ENCODE peak calls at places on chromosomes 2 and 18, in ten cellular contexts. T is A549; P is CD8-positive, alpha-beta T cell; G is neural progenitor cell; W is H9; R is GM23338; E is adipocyte; S is CD4-positive, CD25-positive, alpha-beta regulatory T cell; Y is heart left ventricle; L is hepatocyte. O is an unnamed sample. For H3K4me1, the result is how much of the 10 kb centered on the place peaks cover.

GRCh38 chr2:180707175-180707866 is 273.1 kb upstream of the UBE2E3 start:
- DNase-seq in T (no peak), P (no peak), G (no peak), W (no peak), R (no peak), E (no peak), S (no peak), Y (no peak), L (no peak), O (no peak)

GRCh38 chr2:241773511-241774418 is 2.9 kb upstream of the GAL3ST2 start:
- DNase-seq in T (no peak), P (no peak), G (no peak), W (no peak), R (no peak), E (no peak), S (no peak), Y (no peak), L (no peak), O (peak)

GRCh38 chr2:45089554-45090261 is 80.5 kb upstream of the SIX2 start:
- DNase-seq in T (no peak), P (no peak), G (no peak), W (no peak), R (no peak), E (no peak), S (no peak), Y (no peak), L (no peak), O (no peak)

GRCh38 chr2:43201497-43201896 is 24.9 kb downstream of the ZFP36L2 start:
- DNase-seq in T (no peak), P (no peak), G (no peak), W (no peak), R (no peak), E (no peak), S (no peak), Y (no peak), L (no peak), O (no peak)

GRCh38 chr2:61961231-61961901 is 55.9 kb downstream of the COMMD1 start:
- DNase-seq in T (no peak), P (no peak), G (no peak), W (no peak), R (no peak), E (no peak), S (no peak), Y (no peak), L (no peak), O (no peak)

GRCh38 chr2:144406111-144406788 is 113.7 kb downstream of the ZEB2 start:
- DNase-seq in T (no peak), P (no peak), G (no peak), W (no peak), R (no peak), E (no peak), S (no peak), Y (no peak), L (no peak), O (no peak)

GRCh38 chr2:240672701-240673190 is 9.9 kb downstream of the AQP12B start:
- DNase-seq in T (no peak), P (no peak), G (no peak), W (peak), R (peak), E (no peak), S (no peak), Y (no peak), L (no peak), O (peak)

GRCh38 chr18:3256693-3257626 is 5.0 kb upstream of the MYL12B start:
- DNase-seq in T (peak), P (no peak), G (no peak), W (no peak), R (no peak), E (peak), S (no peak), Y (no peak), L (peak), O (no peak)

GRCh38 chr2:118687201-118687600 is 160.2 kb downstream of the EN1 start:
- DNase-seq in T (no peak), P (no peak), G (no peak), W (no peak), R (no peak), E (no peak), S (no peak), Y (no peak), L (no peak), O (no peak)

GRCh38 chr18:5294618-5295230 is 802 bp downstream of the ZBTB14 start:
- DNase-seq in T (peak), P (peak), G (no peak), W (peak), R (peak), E (peak), S (peak), Y (peak), L (no peak), O (peak)

GRCh38 chr18:26772691-26773090 is 92.8 kb downstream of the AQP4 start:
- DNase-seq in T (no peak), P (no peak), G (no peak), W (no peak), R (no peak), E (no peak), S (no peak), Y (no peak), L (no peak), O (no peak)

GRCh38 chr2:206840999-206841398 is 75.6 kb downstream of the FASTKD2 start:
- DNase-seq in T (no peak), P (no peak), G (no peak), W (no peak), R (peak), E (no peak), S (no peak), Y (no peak), L (no peak), O (no peak)

GRCh38 chr2:230000118-230000841 is 68.4 kb downstream of the SLC16A14 start:
- DNase-seq in T (no peak), P (no peak), G (no peak), W (no peak), R (no peak), E (no peak), S (no peak), Y (no peak), L (no peak), O (no peak)

GRCh38 chr2:218882463-218882821 is 1.8 kb downstream of the WNT10A start:
- DNase-seq in T (no peak), P (no peak), G (no peak), W (no peak), R (no peak), E (no peak), S (no peak), Y (no peak), L (no peak), O (no peak)

GRCh38 chr2:142557391-142557790 is 320.1 kb upstream of the KYNU start:
- DNase-seq in T (no peak), P (no peak), G (no peak), W (no peak), R (no peak), E (peak), S (no peak), Y (no peak), L (no peak), O (no peak)

GRCh38 chr2:202434472-202434871 is 58.3 kb downstream of the BMPR2 start:
- DNase-seq in T (no peak), P (no peak), G (no peak), W (no peak), R (no peak), E (no peak), S (no peak), Y (no peak), L (no peak), O (no peak)

GRCh38 chr2:239275037-239275685 is 125.7 kb downstream of the HDAC4 start:
- DNase-seq in T (peak), P (peak), G (no peak), W (no peak), R (no peak), E (peak), S (peak), Y (peak), L (peak), O (peak)

GRCh38 chr2:48508461-48509124 is 21.4 kb upstream of the STON1 start:
- DNase-seq in T (no peak), P (no peak), G (peak), W (peak), R (peak), E (peak), S (no peak), Y (no peak), L (peak), O (peak)

GRCh38 chr2:172102159-172102857 is 392 bp downstream of the DLX2 start:
- DNase-seq in T (no peak), P (no peak), G (no peak), W (no peak), R (no peak), E (peak), S (peak), Y (no peak), L (no peak), O (peak)

GRCh38 chr2:108907822-108908716 is 81.0 kb downstream of the EDAR start:
- DNase-seq in T (no peak), P (no peak), G (no peak), W (peak), R (no peak), E (no peak), S (no peak), Y (no peak), L (no peak), O (peak)

GRCh38 chr2:160657206-160657605 is 163.6 kb upstream of the RBMS1 start:
- DNase-seq in T (no peak), P (no peak), G (peak), W (no peak), R (no peak), E (peak), S (no peak), Y (no peak), L (no peak), O (no peak)

GRCh38 chr18:63119647-63120046 is 199.9 kb downstream of the BCL2 start:
- DNase-seq in T (peak), P (no peak), G (peak), W (peak), R (peak), E (peak), S (no peak), Y (peak), L (no peak), O (peak)

GRCh38 chr2:133194068-133194655 is 374.1 kb downstream of the NCKAP5 start:
- DNase-seq in T (peak), P (no peak), G (no peak), W (no peak), R (no peak), E (peak), S (no peak), Y (no peak), L (no peak), O (no peak)

GRCh38 chr2:134144651-134145050 is 109.2 kb upstream of the MGAT5 start:
- DNase-seq in T (no peak), P (no peak), G (no peak), W (no peak), R (no peak), E (no peak), S (no peak), Y (no peak), L (no peak), O (no peak)

GRCh38 chr2:26412091-26412673 is 10.5 kb downstream of the DRC1 start:
- DNase-seq in T (peak), P (no peak), G (no peak), W (no peak), R (no peak), E (no peak), S (no peak), Y (no peak), L (no peak), O (no peak)

GRCh38 chr2:240810199-240810598 is 9.8 kb downstream of the KIF1A start:
- DNase-seq in T (peak), P (no peak), G (no peak), W (no peak), R (no peak), E (no peak), S (no peak), Y (no peak), L (no peak), O (no peak)

GRCh38 chr2:149650006-149650405 is 62.4 kb upstream of the MMADHC start:
- DNase-seq in T (no peak), P (no peak), G (no peak), W (no peak), R (no peak), E (no peak), S (no peak), Y (no peak), L (no peak), O (no peak)

GRCh38 chr18:43276471-43276870 is 819 bp downstream of the SYT4 start:
- DNase-seq in T (no peak), P (no peak), G (no peak), W (no peak), R (no peak), E (no peak), S (no peak), Y (no peak), L (no peak), O (no peak)

GRCh38 chr2:71070294-71071025 is 2.0 kb downstream of the NAGK start:
- DNase-seq in T (peak), P (no peak), G (peak), W (peak), R (peak), E (peak), S (no peak), Y (no peak), L (peak), O (peak)

GRCh38 chr2:29011650-29012060 is 30.6 kb downstream of the TOGARAM2 start:
- DNase-seq in T (no peak), P (peak), G (no peak), W (no peak), R (no peak), E (no peak), S (peak), Y (peak), L (no peak), O (peak)

GRCh38 chr2:148519013-148519412 is 125.5 kb upstream of the EPC2 start:
- DNase-seq in T (no peak), P (no peak), G (no peak), W (peak), R (peak), E (no peak), S (no peak), Y (no peak), L (no peak), O (peak)

GRCh38 chr2:12050381-12050780 is 303.9 kb downstream of the LPIN1 start:
- DNase-seq in T (peak), P (no peak), G (no peak), W (no peak), R (no peak), E (peak), S (no peak), Y (peak), L (peak), O (no peak)

DNA sequence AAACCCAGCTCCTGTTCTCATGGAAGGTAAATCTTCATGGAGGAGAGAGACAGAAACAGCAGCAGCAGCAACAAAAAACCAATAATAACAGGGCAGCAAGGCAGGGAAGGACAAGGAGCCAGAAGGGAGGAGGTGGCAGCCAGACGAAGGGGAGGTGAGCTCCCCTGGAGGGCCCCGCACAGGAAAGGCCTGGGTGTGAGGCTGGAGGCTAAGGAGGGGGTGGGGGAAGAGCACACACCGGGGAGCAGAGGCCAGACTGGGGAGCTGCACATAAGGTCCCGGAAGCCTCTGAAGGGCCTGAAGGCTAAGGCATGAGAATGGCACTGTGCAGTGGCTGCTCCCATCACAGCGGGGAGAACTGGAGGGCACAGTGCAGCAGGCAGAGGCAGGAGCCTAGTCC is 94.8 kb upstream of the SMAD7 start:
- DNase-seq in T (no peak), P (no peak), G (no peak), W (no peak), R (peak), E (no peak), S (no peak), Y (no peak), L (no peak), O (peak)
- H3K4me1 ChIP-seq in T (under half), P (under half), G (under half), W (under half), R (under half), E (under half), S (under half), Y (under half), L (under half), O (under half)

GRCh38 chr2:237533668-237534138 is 32.7 kb upstream of the PRLH start:
- DNase-seq in T (no peak), P (no peak), G (no peak), W (no peak), R (no peak), E (no peak), S (no peak), Y (no peak), L (no peak), O (no peak)

GRCh38 chr2:237529452-237530402 is 36.6 kb upstream of the PRLH start:
- DNase-seq in T (no peak), P (no peak), G (no peak), W (no peak), R (no peak), E (no peak), S (no peak), Y (no peak), L (no peak), O (no peak)

GRCh38 chr2:237527766-237528165 is 38.6 kb upstream of the PRLH start:
- DNase-seq in T (no peak), P (no peak), G (no peak), W (no peak), R (no peak), E (no peak), S (no peak), Y (no peak), L (no peak), O (no peak)

GRCh38 chr2:237532225-237532624 is 34.1 kb upstream of the PRLH start:
- DNase-seq in T (no peak), P (no peak), G (no peak), W (no peak), R (no peak), E (no peak), S (no peak), Y (no peak), L (no peak), O (no peak)

GRCh38 chr2:237530472-237531433 is 35.6 kb upstream of the PRLH start:
- DNase-seq in T (no peak), P (no peak), G (no peak), W (no peak), R (no peak), E (no peak), S (no peak), Y (no peak), L (no peak), O (no peak)
- H3K4me1 ChIP-seq in T (under half), P (under half), G (under half), W (under half), R (under half), E (under half), S (under half), Y (under half), L (under half), O (under half)

DNA sequence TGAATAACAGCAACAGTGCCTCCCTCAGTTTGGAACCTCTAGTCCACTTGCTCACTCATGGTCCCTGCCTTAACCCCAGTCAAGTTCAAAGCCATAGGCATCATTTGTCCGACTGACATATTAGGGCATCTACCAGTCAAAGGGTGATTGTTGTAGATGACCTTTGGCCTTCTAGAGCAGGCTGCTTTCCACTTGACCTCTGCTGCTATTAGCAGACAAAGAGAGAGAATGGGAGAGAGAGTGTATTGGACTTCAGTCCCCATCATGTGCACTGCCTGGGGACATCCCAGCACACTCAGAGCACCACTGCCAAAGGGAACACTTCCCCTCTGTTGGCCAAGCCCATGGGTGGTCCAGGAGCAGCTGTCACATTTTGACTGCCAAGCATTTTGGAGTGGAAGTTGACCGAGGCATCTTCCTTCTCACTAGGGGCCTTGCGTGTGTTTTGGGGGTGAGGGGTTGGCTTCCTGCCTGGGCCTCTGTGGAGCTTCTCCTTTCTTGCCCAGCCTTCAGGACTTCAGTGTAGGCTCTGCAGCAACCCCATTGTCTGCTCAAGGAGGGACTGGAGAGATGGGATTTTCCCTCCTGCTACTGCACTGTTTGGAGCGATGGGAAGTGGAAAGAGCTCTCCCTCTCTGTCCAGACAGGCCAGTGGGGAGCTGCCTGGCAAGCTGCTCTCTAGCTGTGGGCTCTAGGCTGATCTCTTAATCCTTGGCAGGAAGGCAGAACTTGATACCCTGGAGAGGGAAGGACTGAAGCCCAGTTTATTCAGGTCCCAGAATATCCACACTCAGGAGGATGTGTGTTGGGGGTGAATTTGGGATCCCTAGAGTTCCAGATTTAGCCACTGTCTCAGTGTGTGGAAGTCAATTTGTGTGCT is 68.1 kb downstream of the TMEM247 start:
- DNase-seq in T (no peak), P (no peak), G (no peak), W (no peak), R (no peak), E (no peak), S (no peak), Y (peak), L (no peak), O (peak)
- H3K4me1 ChIP-seq in T (under half), P (half or more), G (under half), W (under half), R (under half), E (half or more), S (under half), Y (under half), L (under half), O (under half)

GRCh38 chr2:9809448-9810088 is 33.7 kb upstream of the TAF1B start:
- DNase-seq in T (no peak), P (no peak), G (no peak), W (no peak), R (no peak), E (no peak), S (no peak), Y (no peak), L (no peak), O (no peak)
- H3K4me1 ChIP-seq in T (under half), P (under half), G (under half), W (under half), R (under half), E (under half), S (under half), Y (under half), L (under half), O (under half)

GRCh38 chr2:65361623-65362022 is 70.8 kb downstream of the SPRED2 start:
- DNase-seq in T (no peak), P (no peak), G (no peak), W (no peak), R (no peak), E (no peak), S (no peak), Y (no peak), L (no peak), O (no peak)
- H3K4me1 ChIP-seq in T (under half), P (under half), G (under half), W (under half), R (under half), E (half or more), S (under half), Y (under half), L (under half), O (under half)